ENCODE peak calls at places on chromosomes 16 and 17, in four cellular contexts. H is psoas muscle, K is uterus, C is upper lobe of right lung. J is an unnamed sample.
A peak's percentile ranks its signal among the peaks of the same experiment; 100 is the strongest.

GRCh38 chr17:68353121-68353521 is 61.8 kb downstream of the ARSG start:
- DNase-seq in K (no peak), C (no peak), H (no peak), J (no peak)

GRCh38 chr16:89785523-89786155 is 30.8 kb downstream of the FANCA start:
- DNase-seq in K (no peak), C (no peak), H (no peak), J (no peak)

GRCh38 chr16:73323880-73324279 is 276.0 kb upstream of the ZFHX3 start:
- DNase-seq in H (no peak), C (no peak), K (no peak), J (no peak)

GRCh38 chr17:50110591-50111349 is 15.6 kb downstream of the PDK2 start:
- DNase-seq in H (peak; percentile 84), C (no peak), K (no peak), J (no peak)

GRCh38 chr17:77736721-77737120 is 221.8 kb upstream of the TNRC6C start:
- DNase-seq in K (no peak), C (no peak), H (no peak), J (peak; percentile 54)

GRCh38 chr17:74307984-74308773 is 17.8 kb upstream of the KIF19 start:
- DNase-seq in K (peak; percentile 29), C (no peak), H (no peak), J (no peak)

GRCh38 chr16:3645504-3646347 is 8.8 kb upstream of the DNASE1 start:
- DNase-seq in H (no peak), K (no peak), C (peak; percentile 25), J (peak; percentile 42)

GRCh38 chr17:38538906-38539305 is 66.8 kb downstream of the SRCIN1 start:
- DNase-seq in K (no peak), C (no peak), H (no peak), J (no peak)

GRCh38 chr16:22304411-22304810 is 7.2 kb downstream of the POLR3E start:
- DNase-seq in C (no peak), K (no peak), H (no peak), J (no peak)

GRCh38 chr16:55482056-55482455 is 3.1 kb downstream of the MMP2 start:
- DNase-seq in C (no peak), K (no peak), H (no peak), J (no peak)

GRCh38 chr16:50121278-50121677 is 31.8 kb upstream of the TENT4B start:
- DNase-seq in H (no peak), C (no peak), K (no peak), J (no peak)

GRCh38 chr17:12545877-12546513 is 119.7 kb upstream of the MYOCD start:
- DNase-seq in K (no peak), H (no peak), C (no peak), J (no peak)

GRCh38 chr16:525520-526180 is 1.9 kb upstream of the CAPN15 start:
- DNase-seq in C (no peak), H (no peak), K (no peak), J (no peak)

GRCh38 chr17:73510981-73511442 is 133.2 kb downstream of the SDK2 start:
- DNase-seq in K (no peak), H (no peak), C (no peak), J (no peak)

GRCh38 chr16:76946879-76947278 is 244.1 kb upstream of the MON1B start:
- DNase-seq in K (no peak), H (no peak), C (no peak), J (no peak)

GRCh38 chr17:57557793-57558681 is 187.1 kb downstream of the CCDC182 start:
- DNase-seq in H (no peak), K (no peak), C (no peak), J (peak; percentile 78)

GRCh38 chr16:2174396-2175131 is 19.0 kb downstream of the TRAF7 start:
- DNase-seq in H (no peak), K (no peak), C (no peak), J (no peak)

GRCh38 chr16:12317856-12318591 is 341.5 kb downstream of the SNX29 start:
- DNase-seq in H (no peak), C (no peak), K (no peak), J (no peak)

GRCh38 chr16:8935989-8936388 is 27.7 kb downstream of the USP7 start:
- DNase-seq in K (no peak), C (no peak), H (no peak), J (no peak)

GRCh38 chr16:287298-287811 is 4.4 kb downstream of the PDIA2 start:
- DNase-seq in H (no peak), K (no peak), C (no peak), J (no peak)

GRCh38 chr17:9022553-9023388 is 1.5 kb downstream of the NTN1 start:
- DNase-seq in C (no peak), H (peak; percentile 24), K (no peak), J (no peak)
- H3K4me3 ChIP-seq in C (peak overlapping the region; percentile 64), H (peak overlapping the region; percentile 77), K (peak overlapping the region; percentile 48), J (peak overlapping the region; percentile 72)

GRCh38 chr16:70254095-70254964 is 2.6 kb upstream of the EXOSC6 start:
- DNase-seq in C (no peak), H (no peak), K (no peak), J (no peak)

GRCh38 chr16:70250748-70251650 is 741 bp downstream of the EXOSC6 start:
- DNase-seq in K (no peak), C (peak; percentile 77), H (peak; percentile 42), J (no peak)

GRCh38 chr16:70251651-70252354 is at the start of gene EXOSC6:
- DNase-seq in K (peak; percentile 85), H (peak; percentile 91), C (peak; percentile 95), J (peak; percentile 95)

GRCh38 chr16:70253291-70254094 is 1.8 kb upstream of the EXOSC6 start:
- DNase-seq in K (no peak), C (no peak), H (no peak), J (no peak)

GRCh38 chr16:70252355-70252988 is 732 bp upstream of the EXOSC6 start:
- DNase-seq in C (no peak), K (no peak), H (no peak), J (no peak)
- H3K27ac ChIP-seq in C (no peak overlapping the region), K (no peak overlapping the region), H (no peak overlapping the region), J (no peak overlapping the region)

DNA sequence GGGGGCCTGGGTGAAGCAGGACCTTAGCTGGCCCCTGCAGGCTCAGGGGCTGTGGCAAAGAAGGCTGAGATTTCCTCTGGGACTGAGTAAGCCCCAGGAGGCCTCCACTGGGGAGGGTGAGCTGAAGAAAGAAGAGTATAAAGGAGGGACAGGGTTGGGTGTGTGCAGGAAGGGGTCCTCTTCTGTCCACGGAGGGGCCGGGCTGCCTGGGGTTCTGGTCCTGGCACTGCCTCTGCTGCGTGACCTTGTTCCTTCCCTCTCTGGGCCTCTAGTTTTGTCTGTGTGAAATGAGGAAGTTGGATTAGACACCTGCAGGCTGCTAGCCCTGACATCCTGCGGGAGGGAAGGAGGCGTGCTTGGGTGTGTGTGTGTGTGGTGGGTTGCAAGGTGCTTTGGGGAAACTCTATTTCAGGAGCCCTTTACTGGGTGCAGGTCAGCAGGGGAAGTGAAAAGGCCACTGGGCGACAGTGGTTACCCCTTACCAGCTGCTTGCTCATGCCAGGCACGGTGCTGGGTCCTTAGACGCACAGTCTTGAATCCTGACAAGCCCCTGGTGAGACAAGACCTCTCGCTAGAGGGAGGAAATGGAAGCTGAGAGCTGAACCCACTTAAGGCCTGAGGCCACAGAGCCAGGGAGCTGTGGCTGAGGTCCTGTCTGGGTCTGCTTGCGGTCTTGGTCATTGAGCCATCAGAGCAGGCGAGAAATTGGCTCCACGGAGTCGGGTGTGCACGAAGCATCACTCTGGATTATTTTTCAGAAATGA is 60.7 kb downstream of the OR1D5 start:
- DNase-seq in C (peak; percentile 60), H (no peak), K (no peak), J (no peak)
- H3K4me3 ChIP-seq in C (no peak overlapping the region), H (no peak overlapping the region), K (no peak overlapping the region), J (no peak overlapping the region)

DNA sequence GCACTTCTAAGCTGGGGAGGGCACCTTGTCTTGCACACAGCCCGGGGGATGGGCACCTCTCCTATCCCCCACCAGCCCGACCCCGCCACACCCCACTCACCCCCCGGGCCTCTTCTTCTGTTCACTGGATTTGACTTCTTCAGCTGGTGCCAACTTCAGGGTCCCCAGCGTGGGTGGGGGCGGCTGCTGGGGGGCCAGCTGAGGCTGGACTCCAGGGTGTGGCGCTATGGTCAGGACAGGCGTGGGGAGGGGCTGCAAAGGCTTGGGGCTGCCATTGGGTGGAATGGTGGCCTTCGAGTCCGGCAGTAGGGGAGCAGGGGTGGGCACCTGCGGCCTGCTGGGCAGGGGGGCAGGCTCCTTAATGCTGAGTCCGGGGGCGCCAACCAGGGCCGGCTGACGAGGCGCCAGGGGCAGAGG is 6.1 kb downstream of the MNT start:
- DNase-seq in C (peak; percentile 63), H (no peak), K (no peak), J (no peak)
- H3K27ac ChIP-seq in C (peak overlapping the region; percentile 95), H (peak overlapping the region; percentile 100), K (peak overlapping the region; percentile 100), J (peak overlapping the region; percentile 97)

GRCh38 chr16:80804061-80804450 is 342 bp downstream of the CDYL2 start:
- DNase-seq in H (peak; percentile 45), C (peak; percentile 85), K (peak; percentile 22), J (no peak)

GRCh38 chr16:80802902-80803301 is 1.5 kb downstream of the CDYL2 start:
- DNase-seq in H (no peak), K (no peak), C (no peak), J (no peak)

GRCh38 chr16:80802129-80802528 is 2.3 kb downstream of the CDYL2 start:
- DNase-seq in K (no peak), C (no peak), H (no peak), J (no peak)

GRCh38 chr16:80804451-80805383 is at the start of gene CDYL2:
- DNase-seq in K (no peak), C (peak; percentile 79), H (peak; percentile 19), J (no peak)

DNA sequence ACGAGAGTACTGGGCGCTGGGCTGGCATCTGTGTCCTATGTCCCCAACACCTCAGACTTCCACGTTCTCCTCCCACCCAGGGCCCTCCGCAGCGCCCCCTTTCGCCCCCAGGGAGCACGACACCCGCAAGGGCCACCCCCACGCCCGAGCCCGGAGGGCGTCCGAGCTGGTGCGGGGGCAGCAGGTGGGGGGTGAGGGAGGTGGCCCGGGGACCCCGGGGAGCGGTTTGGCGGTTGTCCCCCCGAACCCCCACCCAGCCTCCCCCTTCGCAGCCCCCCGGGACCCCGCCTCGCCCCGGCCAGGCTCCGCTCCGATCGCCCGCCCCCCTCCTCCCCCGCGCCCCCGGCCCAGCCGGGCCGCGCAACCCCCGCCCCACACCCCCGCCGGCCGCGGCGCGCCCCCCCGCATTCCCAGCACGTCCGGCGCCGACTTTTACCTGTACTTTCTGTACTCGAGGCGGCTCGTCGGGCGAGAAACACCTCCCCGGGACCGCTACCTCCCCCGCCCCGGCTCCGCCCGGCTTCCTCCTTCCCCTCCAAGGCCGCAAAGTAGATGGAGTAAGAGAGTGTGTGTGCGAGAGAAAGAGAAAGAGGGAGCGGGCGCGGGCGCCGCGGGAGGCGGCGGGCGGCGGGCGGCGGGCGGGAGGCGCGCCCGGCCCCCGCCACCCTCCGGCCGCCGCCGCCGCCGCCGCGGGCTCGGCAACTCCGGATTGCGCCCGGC is 897 bp downstream of the CDYL2 start:
- DNase-seq in K (no peak), C (peak; percentile 78), H (peak; percentile 11), J (no peak)
- H3K4me3 ChIP-seq in K (peak overlapping the region; percentile 40), C (peak overlapping the region; percentile 47), H (peak overlapping the region; percentile 49), J (peak overlapping the region; percentile 60)

GRCh38 chr17:42865638-42866094 is 14.7 kb downstream of the AOC3 start:
- DNase-seq in H (no peak), K (no peak), C (no peak), J (no peak)

GRCh38 chr17:42871647-42872046 is 20.6 kb downstream of the AOC3 start:
- DNase-seq in K (no peak), C (no peak), H (no peak), J (no peak)

GRCh38 chr17:42866216-42866615 is 15.2 kb downstream of the AOC3 start:
- DNase-seq in H (no peak), C (no peak), K (no peak), J (no peak)

GRCh38 chr17:42868338-42868737 is 17.3 kb downstream of the AOC3 start:
- DNase-seq in C (no peak), H (no peak), K (no peak), J (no peak)

GRCh38 chr17:42866631-42867575 is 15.9 kb downstream of the AOC3 start:
- DNase-seq in K (no peak), C (no peak), H (no peak), J (no peak)
- H3K27ac ChIP-seq in K (no peak overlapping the region), C (no peak overlapping the region), H (no peak overlapping the region), J (no peak overlapping the region)

GRCh38 chr17:30377574-30377973 is 1.2 kb upstream of the CPD start:
- DNase-seq in H (no peak), C (no peak), K (no peak), J (no peak)
- H3K4me3 ChIP-seq in H (peak overlapping the region; percentile 95), C (peak overlapping the region; percentile 78), K (no peak overlapping the region), J (no peak overlapping the region)